ENCODE peak calls at places on chromosomes 5 and 9, in six cellular contexts. N, W, R, Q, X and A are unnamed samples. For H3K27me3, the result is how much of the 10 kb centered on the place peaks cover.

GRCh38 chr5:143541943-143542797 is 138.7 kb upstream of the NR3C1 start:
- DNase-seq in N (no peak), R (no peak), W (no peak), Q (no peak), X (no peak), A (no peak)

GRCh38 chr5:50958852-50959457 is 292.5 kb downstream of the PARP8 start:
- DNase-seq in X (no peak), R (peak), N (no peak), Q (no peak), W (no peak), A (peak)

GRCh38 chr9:83623634-83623991 is 670 bp downstream of the IDNK start:
- DNase-seq in N (no peak), Q (no peak), R (no peak), W (no peak), X (no peak), A (peak)

GRCh38 chr9:132260846-132261245 is 93.9 kb downstream of the SETX start:
- DNase-seq in W (no peak), R (no peak), Q (no peak), N (no peak), X (no peak), A (no peak)

GRCh38 chr9:571066-571465 is 270.4 kb upstream of the DMRT1 start:
- DNase-seq in X (no peak), W (no peak), Q (no peak), R (peak), N (no peak), A (no peak)

GRCh38 chr9:136441191-136441680 is 1.6 kb upstream of the INPP5E start:
- DNase-seq in W (no peak), R (no peak), X (no peak), Q (no peak), N (no peak), A (no peak)

GRCh38 chr5:176436641-176437040 is 11.5 kb upstream of the FAF2 start:
- DNase-seq in R (no peak), Q (no peak), X (no peak), W (no peak), N (no peak), A (no peak)

GRCh38 chr5:16446993-16447392 is 18.6 kb downstream of the ZNF622 start:
- DNase-seq in R (no peak), X (no peak), Q (no peak), W (no peak), N (no peak), A (no peak)

GRCh38 chr5:9156282-9156681 is 389.6 kb downstream of the SEMA5A start:
- DNase-seq in Q (peak), X (no peak), N (no peak), R (no peak), W (no peak), A (no peak)

GRCh38 chr9:19471737-19472648 is 63.2 kb downstream of the ACER2 start:
- DNase-seq in W (peak), R (no peak), Q (peak), X (no peak), N (no peak), A (peak)

GRCh38 chr5:176352116-176352878 is 9.3 kb downstream of the KIAA1191 start:
- DNase-seq in X (no peak), W (no peak), Q (no peak), R (no peak), N (no peak), A (no peak)

GRCh38 chr9:77897292-77897691 is 134.3 kb downstream of the GNAQ start:
- DNase-seq in X (no peak), W (no peak), Q (no peak), R (no peak), N (no peak), A (no peak)

GRCh38 chr9:6645153-6646027 is at the start of gene GLDC:
- DNase-seq in N (no peak), W (peak), X (peak), Q (peak), R (peak), A (peak)

GRCh38 chr9:1726993-1727759 is 288.0 kb upstream of the SMARCA2 start:
- DNase-seq in N (no peak), W (no peak), X (no peak), Q (no peak), R (no peak), A (no peak)

GRCh38 chr5:175750476-175751080 is 92.7 kb downstream of the HRH2 start:
- DNase-seq in R (no peak), X (no peak), W (no peak), Q (no peak), N (no peak), A (no peak)

GRCh38 chr5:169157064-169157463 is 143.9 kb downstream of the SLIT3 start:
- DNase-seq in W (no peak), R (no peak), X (no peak), N (no peak), Q (no peak), A (no peak)

GRCh38 chr9:89273528-89274279 is 37.3 kb upstream of the CKS2 start:
- DNase-seq in W (no peak), X (no peak), N (no peak), R (no peak), Q (no peak), A (no peak)

GRCh38 chr5:27472875-27473274 is 434.5 kb upstream of the CDH9 start:
- DNase-seq in R (no peak), W (no peak), X (no peak), Q (no peak), N (no peak), A (no peak)

GRCh38 chr5:54738118-54738972 is 220.8 kb downstream of the SNX18 start:
- DNase-seq in X (no peak), W (peak), R (no peak), N (no peak), Q (peak), A (peak)

GRCh38 chr9:27865031-27865438 is 291.8 kb upstream of the C9orf72 start:
- DNase-seq in X (no peak), Q (no peak), N (no peak), W (no peak), R (no peak), A (no peak)

GRCh38 chr9:134181648-134182034 is 17.3 kb upstream of the RNU6ATAC start:
- DNase-seq in R (no peak), W (peak), N (no peak), X (no peak), Q (peak), A (no peak)

GRCh38 chr9:117555964-117556629 is 141.2 kb upstream of the ASTN2 start:
- DNase-seq in W (no peak), Q (peak), X (no peak), N (no peak), R (peak), A (peak)

GRCh38 chr9:8904971-8905370 is 1105.4 kb upstream of the DMAC1 start:
- DNase-seq in Q (no peak), W (no peak), X (no peak), N (no peak), R (no peak), A (no peak)

GRCh38 chr5:132479073-132479811 is 11.3 kb downstream of the IRF1 start:
- DNase-seq in R (no peak), Q (no peak), W (no peak), N (no peak), X (no peak), A (no peak)

GRCh38 chr9:85289142-85289541 is 452.6 kb downstream of the AGTPBP1 start:
- DNase-seq in N (no peak), R (no peak), W (no peak), Q (no peak), X (no peak), A (no peak)

GRCh38 chr5:121350493-121350892 is 501.2 kb upstream of the FTMT start:
- DNase-seq in Q (no peak), X (no peak), N (peak), W (no peak), R (no peak), A (no peak)

GRCh38 chr9:2635922-2636321 is 14.3 kb downstream of the VLDLR start:
- DNase-seq in W (no peak), Q (no peak), X (no peak), R (no peak), N (no peak), A (no peak)

GRCh38 chr5:180387798-180388197 is 34.7 kb upstream of the GFPT2 start:
- DNase-seq in W (no peak), Q (no peak), X (no peak), R (no peak), N (no peak), A (no peak)

GRCh38 chr5:55994502-55994997 is at the start of gene IL6ST:
- DNase-seq in R (peak), X (no peak), W (no peak), N (peak), Q (no peak), A (peak)

GRCh38 chr5:173727839-173728778 is 111.7 kb upstream of the BOD1 start:
- DNase-seq in Q (no peak), R (no peak), W (no peak), N (no peak), X (no peak), A (no peak)

GRCh38 chr5:16983022-16983639 is 47.0 kb upstream of the MYO10 start:
- DNase-seq in W (no peak), R (no peak), N (no peak), Q (no peak), X (no peak), A (no peak)

GRCh38 chr5:55608595-55608994 is 73.8 kb upstream of the PLPP1 start:
- DNase-seq in Q (no peak), N (no peak), X (no peak), W (no peak), R (no peak), A (peak)

GRCh38 chr9:35960029-35960655 is 2.2 kb upstream of the OR2S2 start:
- DNase-seq in W (no peak), X (no peak), N (no peak), Q (no peak), R (no peak), A (peak)

GRCh38 chr5:178204205-178205009 is at the start of gene HNRNPAB:
- DNase-seq in Q (peak), R (peak), W (peak), N (peak), X (peak), A (peak)
- TF ChIP-seq CTCF in Q (no peak), R (no peak), W (no peak), N (peak), X (no peak), A (no peak)

DNA sequence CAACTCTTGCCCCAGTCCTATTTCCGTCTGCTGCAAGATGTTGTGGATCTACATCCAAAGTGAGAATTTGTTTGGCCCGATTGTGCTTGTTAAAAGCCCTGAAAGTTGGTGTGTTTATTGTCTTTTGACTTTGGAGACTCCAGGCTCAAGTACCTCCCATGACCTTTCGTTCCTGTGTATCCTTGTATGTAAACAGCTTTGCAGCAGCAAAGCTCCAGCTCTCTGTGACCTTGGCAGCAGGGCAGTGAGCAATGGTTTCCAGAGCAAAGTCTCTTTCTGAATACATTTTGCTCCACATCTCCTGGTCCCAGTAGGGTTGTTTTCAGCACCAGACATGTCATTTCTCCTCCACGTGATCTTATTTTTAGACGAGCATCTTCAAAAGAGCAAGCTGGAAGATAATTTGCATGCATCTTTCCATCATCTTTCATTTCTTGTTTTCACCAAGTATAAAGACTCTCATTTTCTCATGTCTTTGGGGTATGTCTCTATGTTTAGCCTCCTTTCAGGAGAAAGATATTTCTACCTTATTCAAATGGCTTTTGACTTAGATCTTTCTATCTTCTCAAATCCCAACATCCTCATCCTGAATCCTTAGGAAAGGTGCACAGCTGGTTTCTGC is 68.1 kb upstream of the ERCC6L2 start:
- DNase-seq in Q (no peak), W (peak), N (no peak), R (no peak), X (no peak), A (no peak)
- H3K27me3 ChIP-seq in Q (under half), W (under half), N (under half), R (under half), X (under half), A (under half)

DNA sequence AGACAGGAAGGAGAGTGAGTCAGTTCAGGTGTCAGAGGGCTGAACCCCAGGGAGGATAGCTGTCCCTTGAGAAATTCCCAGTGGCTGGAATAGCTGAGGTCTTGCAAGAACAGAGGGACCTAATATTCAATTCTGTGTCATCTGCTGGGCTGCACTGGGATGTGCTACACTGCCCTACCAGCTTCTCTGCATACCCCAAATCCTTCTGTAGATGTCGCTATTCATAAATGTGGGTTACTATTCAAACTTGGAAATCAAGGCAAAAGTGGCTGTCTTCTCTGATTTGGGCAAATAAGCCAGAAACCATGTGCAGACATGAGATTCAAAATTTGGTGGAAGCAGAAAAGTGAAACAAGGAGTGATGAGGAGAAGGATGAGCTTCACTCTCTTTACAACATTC is 16.3 kb downstream of the TNFSF8 start:
- DNase-seq in X (no peak), Q (no peak), R (no peak), W (no peak), N (no peak), A (no peak)
- TF ChIP-seq CTCF in X (no peak), Q (no peak), R (no peak), W (no peak), N (peak), A (no peak)

GRCh38 chr5:2729189-2729588 is 22.3 kb downstream of the IRX2 start:
- DNase-seq in X (no peak), Q (no peak), R (no peak), W (no peak), N (no peak), A (no peak)
- H3K27me3 ChIP-seq in X (under half), Q (under half), R (under half), W (under half), N (under half), A (under half)

GRCh38 chr5:80741015-80741414 is 86.2 kb upstream of the DHFR start:
- DNase-seq in W (no peak), Q (no peak), N (no peak), X (no peak), R (no peak), A (no peak)

GRCh38 chr5:80745490-80745889 is 90.7 kb upstream of the DHFR start:
- DNase-seq in R (no peak), Q (no peak), N (no peak), X (no peak), W (no peak), A (no peak)

GRCh38 chr5:80747922-80748321 is 93.1 kb upstream of the DHFR start:
- DNase-seq in Q (no peak), N (no peak), R (no peak), W (no peak), X (no peak), A (no peak)

GRCh38 chr5:80739898-80740297 is 85.1 kb upstream of the DHFR start:
- DNase-seq in Q (no peak), X (no peak), R (no peak), W (no peak), N (no peak), A (no peak)

GRCh38 chr5:80744149-80744548 is 89.4 kb upstream of the DHFR start:
- DNase-seq in N (no peak), R (no peak), Q (no peak), X (no peak), W (no peak), A (no peak)
- TF ChIP-seq CTCF in N (no peak), R (no peak), Q (no peak), X (no peak), W (no peak), A (no peak)